ENCODE peak calls at places on chromosomes 4 and X, in four cellular contexts. Z, F, P and A are unnamed samples.
A peak's percentile ranks its signal among the peaks of the same experiment; 100 is the strongest.

GRCh38 chr4:139851133-139851532 is 185.5 kb downstream of the MGST2 start:
- DNase-seq in Z (no peak), P (no peak), F (no peak), A (no peak)

GRCh38 chr4:158170691-158171455 is 2.0 kb downstream of the GASK1B start:
- DNase-seq in F (no peak), P (peak; percentile 94), Z (peak; percentile 22), A (no peak)

GRCh38 chrX:41655631-41656030 is 33.1 kb upstream of the GPR34 start:
- DNase-seq in P (peak; percentile 45), Z (peak; percentile 44), F (no peak), A (no peak)

GRCh38 chr4:68267433-68267944 is 22.0 kb upstream of the TMPRSS11B start:
- DNase-seq in Z (peak; percentile 88), P (peak; percentile 40), F (no peak), A (no peak)

GRCh38 chrX:134717698-134718328 is 59.5 kb upstream of the PLAC1 start:
- DNase-seq in P (no peak), Z (peak; percentile 56), F (no peak), A (no peak)

GRCh38 chr4:163554870-163555465 is 60.5 kb downstream of the TMA16 start:
- DNase-seq in F (no peak), Z (no peak), P (peak; percentile 38), A (no peak)

GRCh38 chr4:101347267-101347556 is at the start of gene PPP3CA:
- DNase-seq in Z (no peak), F (no peak), P (no peak), A (no peak)

GRCh38 chr4:84596826-84597225 is 13.9 kb downstream of the CDS1 start:
- DNase-seq in F (no peak), P (peak; percentile 91), Z (no peak), A (no peak)

GRCh38 chrX:50111762-50112161 is 89.0 kb downstream of the AKAP4 start:
- DNase-seq in Z (no peak), P (peak; percentile 4), F (no peak), A (no peak)

GRCh38 chrX:137568741-137569469 is 3.0 kb downstream of the ZIC3 start:
- DNase-seq in Z (no peak), P (no peak), F (no peak), A (no peak)

GRCh38 chr4:71396382-71396781 is 57.6 kb downstream of the SLC4A4 start:
- DNase-seq in F (no peak), P (peak; percentile 63), Z (peak; percentile 62), A (no peak)

GRCh38 chr4:47752214-47752613 is 85.7 kb downstream of the CORIN start:
- DNase-seq in F (no peak), P (peak; percentile 27), Z (no peak), A (no peak)

GRCh38 chr4:33297091-33297490 is 2576.9 kb downstream of the PCDH7 start:
- DNase-seq in P (no peak), Z (no peak), F (no peak), A (no peak)

GRCh38 chrX:22081475-22082092 is 49.5 kb downstream of the PHEX start:
- DNase-seq in P (peak; percentile 71), Z (peak; percentile 39), F (no peak), A (no peak)

DNA sequence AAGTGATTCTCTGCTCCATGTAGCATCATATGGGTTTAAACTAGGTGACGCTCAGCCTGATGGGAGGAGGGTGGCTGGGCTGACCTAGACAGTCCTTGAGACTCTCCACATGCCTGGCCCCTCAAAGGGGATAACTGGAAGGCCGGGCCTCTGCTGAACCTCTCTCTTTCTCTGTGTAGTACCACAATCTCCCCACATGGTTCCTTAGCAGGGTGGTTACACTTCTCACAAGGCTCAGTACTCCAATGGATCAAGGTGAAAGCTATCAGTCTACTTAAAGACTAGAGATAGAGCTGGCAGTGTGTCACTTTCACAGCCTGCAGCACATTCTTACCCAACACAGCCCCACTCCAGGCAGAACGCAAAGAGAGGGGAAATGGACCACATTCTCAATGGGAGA is 80.4 kb downstream of the LDB2 start:
- DNase-seq in F (no peak), P (no peak), Z (no peak), A (no peak)
- TF ChIP-seq CTCF in F (no peak), P (no peak), Z (no peak), A (no peak)

DNA sequence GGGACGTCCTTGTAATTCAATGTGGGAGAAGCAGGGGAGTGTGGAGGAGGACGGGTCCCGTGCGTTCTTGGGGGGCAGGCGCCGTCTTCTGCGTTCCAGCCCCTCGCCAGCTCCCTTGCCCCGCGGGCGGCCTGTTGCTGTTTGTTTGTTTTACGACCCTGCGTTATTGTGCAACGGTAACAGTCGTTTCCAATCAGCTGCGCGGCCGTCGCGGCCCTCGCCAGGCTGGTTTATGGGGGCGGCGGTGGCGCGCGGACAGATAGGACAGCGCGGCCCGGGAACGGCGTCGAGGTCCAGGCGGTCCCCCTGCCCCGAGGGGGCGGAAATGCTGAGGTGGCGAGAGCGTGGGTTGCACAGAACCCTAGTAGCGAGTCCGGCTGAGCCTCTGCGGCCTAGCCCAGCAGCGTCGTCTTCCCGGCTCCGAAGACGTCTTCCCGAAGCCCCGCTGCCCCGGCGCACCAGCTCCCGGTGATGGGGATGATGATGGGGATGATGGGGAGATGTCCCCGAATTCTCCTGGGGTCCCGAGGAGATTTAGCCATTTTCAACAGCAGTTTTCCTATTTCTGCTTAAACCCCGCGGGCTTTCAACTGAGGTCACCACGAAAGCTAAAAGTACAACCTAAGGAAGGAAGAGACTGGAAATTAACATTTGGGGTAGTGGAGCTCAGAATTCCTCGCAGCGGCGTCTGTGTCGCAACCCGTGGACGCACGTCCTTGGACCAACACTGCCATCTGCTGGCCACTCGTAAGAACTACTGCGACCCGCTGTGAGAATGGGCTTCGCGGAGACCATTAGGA is 4.8 kb downstream of the PDGFRA start:
- DNase-seq in P (peak; percentile 76), Z (peak; percentile 73), F (no peak), A (no peak)
- H3K4me3 ChIP-seq in P (peak overlapping the region; percentile 29), Z (peak overlapping the region; percentile 97), F (peak overlapping the region; percentile 17), A (peak overlapping the region; percentile 93)

GRCh38 chr4:95627004-95627403 is 78.2 kb upstream of the UNC5C start:
- DNase-seq in F (no peak), Z (peak; percentile 1), P (peak; percentile 1), A (no peak)

GRCh38 chr4:95627709-95628108 is 78.9 kb upstream of the UNC5C start:
- DNase-seq in P (no peak), Z (no peak), F (no peak), A (no peak)

GRCh38 chr4:95619525-95620443 is 71.0 kb upstream of the UNC5C start:
- DNase-seq in F (no peak), Z (no peak), P (no peak), A (no peak)

DNA sequence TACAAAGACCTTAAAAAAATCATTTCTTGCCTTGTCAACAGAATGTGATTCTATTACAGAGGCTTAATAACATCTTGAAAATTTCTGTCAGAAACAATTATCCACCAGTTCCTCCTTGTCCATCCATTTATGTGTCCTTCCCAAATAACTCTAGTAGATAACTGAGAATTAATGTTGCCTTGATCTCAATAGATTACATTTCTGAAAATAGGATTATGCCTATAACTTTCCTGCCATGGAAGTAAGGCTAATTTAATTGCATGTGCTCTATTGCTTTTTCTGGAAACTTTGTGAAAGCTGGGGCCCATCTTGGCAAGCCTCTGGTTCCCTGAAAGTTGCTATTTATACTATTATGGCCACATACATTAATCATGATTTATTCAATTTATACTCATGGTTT is 76.2 kb upstream of the UNC5C start:
- DNase-seq in F (no peak), Z (no peak), P (no peak), A (no peak)
- TF ChIP-seq CTCF in F (no peak), Z (no peak), P (no peak), A (no peak)

GRCh38 chrX:13091111-13091765 is 46.8 kb upstream of the FAM9C start:
- DNase-seq in F (no peak), Z (no peak), P (no peak), A (no peak)

GRCh38 chrX:13090261-13091110 is 46.1 kb upstream of the FAM9C start:
- DNase-seq in Z (no peak), P (no peak), F (no peak), A (no peak)

GRCh38 chrX:13094374-13094773 is 50.0 kb upstream of the FAM9C start:
- DNase-seq in F (no peak), P (no peak), Z (no peak), A (no peak)

GRCh38 chrX:13093489-13094140 is 49.2 kb upstream of the FAM9C start:
- DNase-seq in F (no peak), Z (no peak), P (no peak), A (no peak)

GRCh38 chrX:13092455-13092941 is 48.1 kb upstream of the FAM9C start:
- DNase-seq in F (no peak), Z (no peak), P (no peak), A (no peak)
- H3K4me3 ChIP-seq in F (no peak overlapping the region), Z (no peak overlapping the region), P (no peak overlapping the region), A (no peak overlapping the region)

DNA sequence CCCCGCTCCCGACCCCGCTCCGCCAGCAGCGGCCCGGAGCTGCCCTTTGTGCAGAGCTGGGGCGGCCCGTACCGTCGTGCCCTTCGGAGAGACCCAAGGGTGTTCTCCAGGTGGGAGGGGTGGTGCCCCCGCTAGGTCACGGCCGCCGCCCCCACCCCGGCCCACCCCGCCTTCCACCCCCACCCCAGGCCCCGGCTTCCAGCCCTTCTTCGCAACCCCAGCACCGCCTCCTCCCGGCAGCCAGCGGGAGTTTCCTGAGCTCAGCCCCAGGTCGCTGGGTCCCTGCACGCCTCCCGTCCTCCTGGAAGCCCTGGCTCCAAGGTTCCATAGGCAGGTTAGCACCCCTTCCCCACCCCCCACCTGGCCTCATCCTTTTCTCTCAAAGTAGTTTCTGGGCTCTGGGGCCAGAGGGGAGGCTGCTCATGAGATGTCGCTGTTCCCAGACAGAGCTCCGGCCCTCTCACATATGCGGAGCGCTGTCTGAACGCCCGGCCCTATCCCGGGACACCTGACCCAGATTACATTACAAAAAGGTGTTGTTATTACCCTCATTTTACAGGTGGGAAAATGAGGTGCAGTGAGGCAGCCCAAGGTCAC is 25.2 kb upstream of the FGFR3 start:
- DNase-seq in Z (peak; percentile 20), P (peak; percentile 61), F (no peak), A (no peak)
- TF ChIP-seq CTCF in Z (peak; percentile 33), P (peak; percentile 57), F (peak; percentile 55), A (peak; percentile 69)

DNA sequence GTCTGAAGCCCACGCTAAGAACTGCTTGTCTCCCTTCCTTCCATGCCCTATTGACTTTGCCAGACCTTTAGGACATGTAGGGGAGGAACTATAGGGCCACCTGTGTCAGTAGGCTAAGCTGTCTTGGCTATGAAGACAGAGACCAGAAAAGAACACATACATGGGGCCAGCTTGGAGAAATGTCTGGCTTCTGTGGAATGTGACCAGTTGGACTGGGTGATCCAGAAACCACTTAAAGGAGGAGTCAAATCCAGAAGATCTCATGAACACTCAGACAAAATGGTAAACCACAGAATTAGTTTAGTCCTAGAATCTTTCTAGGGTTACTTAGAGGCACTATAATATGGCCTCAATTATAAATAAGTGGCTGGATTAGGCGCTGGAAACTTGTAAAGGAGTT is 42.0 kb downstream of the PHKA2 start:
- DNase-seq in P (no peak), Z (no peak), F (no peak), A (no peak)
- H3K4me3 ChIP-seq in P (no peak overlapping the region), Z (no peak overlapping the region), F (no peak overlapping the region), A (no peak overlapping the region)

GRCh38 chrX:149510386-149510785 is 5.3 kb upstream of the IDS start:
- DNase-seq in F (no peak), P (no peak), Z (peak; percentile 46), A (no peak)
- TF ChIP-seq CTCF in F (peak; percentile 23), P (peak; percentile 27), Z (no peak), A (no peak)